ENCODE peak calls at places on chromosome 1, in eight cellular contexts. One of them, this sample, is unnamed.

GRCh38 chr1:75730432-75730831 is 5.9 kb downstream of the ACADM start:
- DNase-seq in progenitor cell of endocrine pancreas: no peak
- DNase-seq in choroid plexus epithelial cell: no peak
- DNase-seq in WTC11: no peak
- DNase-seq in IMR-90: no peak
- DNase-seq in mammary epithelial cell: no peak
- DNase-seq in AG04450: no peak
- DNase-seq in endothelial cell: no peak
- DNase-seq in this sample: no peak

GRCh38 chr1:111878649-111879048 is 110.8 kb downstream of the KCND3 start:
- DNase-seq in choroid plexus epithelial cell: no peak
- DNase-seq in AG04450: no peak
- DNase-seq in mammary epithelial cell: peak; percentile 60
- DNase-seq in progenitor cell of endocrine pancreas: no peak
- DNase-seq in WTC11: no peak
- DNase-seq in IMR-90: no peak
- DNase-seq in endothelial cell: no peak
- DNase-seq in this sample: no peak

GRCh38 chr1:201870397-201870796 is 18.3 kb upstream of the SHISA4 start:
- DNase-seq in IMR-90: peak; percentile 94
- DNase-seq in mammary epithelial cell: no peak
- DNase-seq in choroid plexus epithelial cell: no peak
- DNase-seq in AG04450: peak; percentile 55
- DNase-seq in WTC11: no peak
- DNase-seq in endothelial cell: no peak
- DNase-seq in progenitor cell of endocrine pancreas: no peak
- DNase-seq in this sample: no peak

GRCh38 chr1:77282866-77283539 is 1.2 kb downstream of the AK5 start:
- DNase-seq in choroid plexus epithelial cell: no peak
- DNase-seq in progenitor cell of endocrine pancreas: peak; percentile 12
- DNase-seq in WTC11: peak; percentile 73
- DNase-seq in AG04450: no peak
- DNase-seq in IMR-90: peak; percentile 5
- DNase-seq in mammary epithelial cell: no peak
- DNase-seq in endothelial cell: peak; percentile 10
- DNase-seq in this sample: no peak

GRCh38 chr1:165073402-165074007 is 283.0 kb downstream of the LMX1A start:
- DNase-seq in choroid plexus epithelial cell: peak; percentile 82
- DNase-seq in AG04450: peak; percentile 11
- DNase-seq in endothelial cell: peak; percentile 22
- DNase-seq in progenitor cell of endocrine pancreas: no peak
- DNase-seq in WTC11: no peak
- DNase-seq in IMR-90: peak; percentile 56
- DNase-seq in mammary epithelial cell: peak; percentile 35
- DNase-seq in this sample: peak; percentile 20

GRCh38 chr1:203150511-203151297 is 23.2 kb downstream of the ADORA1 start:
- DNase-seq in AG04450: no peak
- DNase-seq in WTC11: no peak
- DNase-seq in IMR-90: no peak
- DNase-seq in progenitor cell of endocrine pancreas: no peak
- DNase-seq in choroid plexus epithelial cell: no peak
- DNase-seq in mammary epithelial cell: no peak
- DNase-seq in endothelial cell: no peak
- DNase-seq in this sample: no peak

GRCh38 chr1:55192093-55192492 is 23.1 kb downstream of the USP24 start:
- DNase-seq in progenitor cell of endocrine pancreas: no peak
- DNase-seq in IMR-90: no peak
- DNase-seq in endothelial cell: no peak
- DNase-seq in mammary epithelial cell: no peak
- DNase-seq in AG04450: no peak
- DNase-seq in choroid plexus epithelial cell: no peak
- DNase-seq in WTC11: no peak
- DNase-seq in this sample: no peak

GRCh38 chr1:92749024-92749634 is 35.8 kb downstream of the EVI5 start:
- DNase-seq in progenitor cell of endocrine pancreas: no peak
- DNase-seq in AG04450: no peak
- DNase-seq in mammary epithelial cell: peak; percentile 54
- DNase-seq in endothelial cell: no peak
- DNase-seq in IMR-90: peak; percentile 75
- DNase-seq in WTC11: peak; percentile 26
- DNase-seq in choroid plexus epithelial cell: peak; percentile 86
- DNase-seq in this sample: no peak

GRCh38 chr1:56063461-56063860 is 515.9 kb downstream of the PLPP3 start:
- DNase-seq in endothelial cell: no peak
- DNase-seq in WTC11: no peak
- DNase-seq in progenitor cell of endocrine pancreas: no peak
- DNase-seq in IMR-90: no peak
- DNase-seq in AG04450: no peak
- DNase-seq in choroid plexus epithelial cell: no peak
- DNase-seq in mammary epithelial cell: peak; percentile 54
- DNase-seq in this sample: no peak

GRCh38 chr1:121522061-121522759 is 337.4 kb downstream of the SRGAP2C start:
- DNase-seq in mammary epithelial cell: no peak
- DNase-seq in AG04450: no peak
- DNase-seq in progenitor cell of endocrine pancreas: no peak
- DNase-seq in IMR-90: no peak
- DNase-seq in choroid plexus epithelial cell: no peak
- DNase-seq in endothelial cell: no peak
- DNase-seq in WTC11: no peak
- DNase-seq in this sample: no peak

GRCh38 chr1:52423771-52424170 is 19.4 kb downstream of the PRPF38A start:
- DNase-seq in endothelial cell: no peak
- DNase-seq in choroid plexus epithelial cell: no peak
- DNase-seq in IMR-90: no peak
- DNase-seq in mammary epithelial cell: no peak
- DNase-seq in WTC11: no peak
- DNase-seq in AG04450: no peak
- DNase-seq in progenitor cell of endocrine pancreas: no peak
- DNase-seq in this sample: no peak

GRCh38 chr1:8879348-8880067 is 1.0 kb upstream of the ENO1 start:
- DNase-seq in AG04450: no peak
- DNase-seq in WTC11: no peak
- DNase-seq in IMR-90: no peak
- DNase-seq in choroid plexus epithelial cell: peak; percentile 50
- DNase-seq in endothelial cell: no peak
- DNase-seq in progenitor cell of endocrine pancreas: no peak
- DNase-seq in mammary epithelial cell: no peak
- DNase-seq in this sample: no peak

GRCh38 chr1:205124726-205125125 is 2.9 kb upstream of the RBBP5 start:
- DNase-seq in WTC11: no peak
- DNase-seq in mammary epithelial cell: no peak
- DNase-seq in progenitor cell of endocrine pancreas: no peak
- DNase-seq in choroid plexus epithelial cell: no peak
- DNase-seq in IMR-90: no peak
- DNase-seq in endothelial cell: no peak
- DNase-seq in AG04450: no peak
- DNase-seq in this sample: no peak

GRCh38 chr1:171251741-171252300 is 3.5 kb downstream of the FMO1 start:
- DNase-seq in IMR-90: peak; percentile 33
- DNase-seq in choroid plexus epithelial cell: peak; percentile 62
- DNase-seq in progenitor cell of endocrine pancreas: peak; percentile 33
- DNase-seq in WTC11: peak; percentile 44
- DNase-seq in endothelial cell: peak; percentile 52
- DNase-seq in mammary epithelial cell: no peak
- DNase-seq in AG04450: no peak
- DNase-seq in this sample: peak; percentile 59

GRCh38 chr1:219710529-219711194 is 97.8 kb upstream of the ZC3H11B start:
- DNase-seq in mammary epithelial cell: peak; percentile 94
- DNase-seq in progenitor cell of endocrine pancreas: no peak
- DNase-seq in choroid plexus epithelial cell: peak; percentile 93
- DNase-seq in endothelial cell: no peak
- DNase-seq in WTC11: no peak
- DNase-seq in AG04450: peak; percentile 58
- DNase-seq in IMR-90: peak; percentile 84
- DNase-seq in this sample: no peak

GRCh38 chr1:96388421-96389310 is 332.9 kb upstream of the PTBP2 start:
- DNase-seq in choroid plexus epithelial cell: peak; percentile 79
- DNase-seq in endothelial cell: no peak
- DNase-seq in mammary epithelial cell: no peak
- DNase-seq in IMR-90: peak; percentile 87
- DNase-seq in AG04450: peak; percentile 45
- DNase-seq in progenitor cell of endocrine pancreas: no peak
- DNase-seq in WTC11: no peak
- DNase-seq in this sample: no peak

GRCh38 chr1:248622491-248623106 is 12.3 kb downstream of the OR2T11 start:
- DNase-seq in progenitor cell of endocrine pancreas: no peak
- DNase-seq in mammary epithelial cell: peak; percentile 11
- DNase-seq in AG04450: no peak
- DNase-seq in IMR-90: peak; percentile 0
- DNase-seq in endothelial cell: no peak
- DNase-seq in choroid plexus epithelial cell: peak; percentile 21
- DNase-seq in WTC11: no peak
- DNase-seq in this sample: no peak

GRCh38 chr1:67213164-67213563 is 46.9 kb downstream of the IL23R start:
- DNase-seq in mammary epithelial cell: no peak
- DNase-seq in AG04450: no peak
- DNase-seq in progenitor cell of endocrine pancreas: no peak
- DNase-seq in WTC11: peak; percentile 17
- DNase-seq in choroid plexus epithelial cell: peak; percentile 52
- DNase-seq in endothelial cell: peak; percentile 17
- DNase-seq in IMR-90: peak; percentile 17
- DNase-seq in this sample: no peak

GRCh38 chr1:67211589-67212563 is 45.6 kb downstream of the IL23R start:
- DNase-seq in endothelial cell: peak; percentile 42
- DNase-seq in progenitor cell of endocrine pancreas: peak; percentile 12
- DNase-seq in choroid plexus epithelial cell: peak; percentile 63
- DNase-seq in IMR-90: peak; percentile 34
- DNase-seq in WTC11: peak; percentile 28
- DNase-seq in mammary epithelial cell: no peak
- DNase-seq in AG04450: no peak
- DNase-seq in this sample: peak; percentile 27

GRCh38 chr1:67213948-67214347 is 47.7 kb downstream of the IL23R start:
- DNase-seq in endothelial cell: no peak
- DNase-seq in mammary epithelial cell: no peak
- DNase-seq in AG04450: no peak
- DNase-seq in WTC11: no peak
- DNase-seq in choroid plexus epithelial cell: no peak
- DNase-seq in progenitor cell of endocrine pancreas: no peak
- DNase-seq in IMR-90: no peak
- DNase-seq in this sample: no peak

GRCh38 chr1:67214420-67215174 is 48.3 kb downstream of the IL23R start:
- DNase-seq in progenitor cell of endocrine pancreas: no peak
- DNase-seq in choroid plexus epithelial cell: peak; percentile 62
- DNase-seq in endothelial cell: peak; percentile 48
- DNase-seq in WTC11: peak; percentile 29
- DNase-seq in AG04450: no peak
- DNase-seq in mammary epithelial cell: peak; percentile 38
- DNase-seq in IMR-90: peak; percentile 29
- DNase-seq in this sample: peak; percentile 30
- TF ChIP-seq CTCF in progenitor cell of endocrine pancreas: peak; percentile 78
- TF ChIP-seq CTCF in choroid plexus epithelial cell: peak; percentile 77
- TF ChIP-seq CTCF in endothelial cell: peak; percentile 67
- TF ChIP-seq CTCF in WTC11: no peak
- TF ChIP-seq CTCF in AG04450: peak; percentile 73
- TF ChIP-seq CTCF in mammary epithelial cell: peak; percentile 54
- TF ChIP-seq CTCF in IMR-90: peak; percentile 55
- TF ChIP-seq CTCF in this sample: peak; percentile 72

GRCh38 chr1:182279724-182280506 is 111.7 kb downstream of the GLUL start:
- DNase-seq in mammary epithelial cell: no peak
- DNase-seq in IMR-90: no peak
- DNase-seq in choroid plexus epithelial cell: no peak
- DNase-seq in progenitor cell of endocrine pancreas: peak; percentile 18
- DNase-seq in AG04450: no peak
- DNase-seq in WTC11: no peak
- DNase-seq in endothelial cell: peak; percentile 38
- DNase-seq in this sample: peak; percentile 53
- TF ChIP-seq CTCF in mammary epithelial cell: no peak
- TF ChIP-seq CTCF in IMR-90: no peak
- TF ChIP-seq CTCF in choroid plexus epithelial cell: no peak
- TF ChIP-seq CTCF in progenitor cell of endocrine pancreas: no peak
- TF ChIP-seq CTCF in AG04450: no peak
- TF ChIP-seq CTCF in WTC11: no peak
- TF ChIP-seq CTCF in endothelial cell: no peak
- TF ChIP-seq CTCF in this sample: no peak

GRCh38 chr1:16205891-16206546 is 6.4 kb downstream of the ARHGEF19 start:
- DNase-seq in WTC11: no peak
- DNase-seq in endothelial cell: no peak
- DNase-seq in mammary epithelial cell: no peak
- DNase-seq in AG04450: no peak
- DNase-seq in progenitor cell of endocrine pancreas: no peak
- DNase-seq in choroid plexus epithelial cell: no peak
- DNase-seq in IMR-90: no peak
- DNase-seq in this sample: no peak

GRCh38 chr1:16206547-16207317 is 5.7 kb downstream of the ARHGEF19 start:
- DNase-seq in progenitor cell of endocrine pancreas: peak; percentile 75
- DNase-seq in WTC11: peak; percentile 99
- DNase-seq in mammary epithelial cell: peak; percentile 91
- DNase-seq in choroid plexus epithelial cell: peak; percentile 99
- DNase-seq in AG04450: peak; percentile 97
- DNase-seq in IMR-90: peak; percentile 98
- DNase-seq in endothelial cell: peak; percentile 92
- DNase-seq in this sample: peak; percentile 94

GRCh38 chr1:16204634-16205332 is 7.7 kb downstream of the ARHGEF19 start:
- DNase-seq in AG04450: no peak
- DNase-seq in endothelial cell: peak; percentile 55
- DNase-seq in IMR-90: no peak
- DNase-seq in WTC11: peak; percentile 74
- DNase-seq in mammary epithelial cell: no peak
- DNase-seq in choroid plexus epithelial cell: peak; percentile 47
- DNase-seq in progenitor cell of endocrine pancreas: no peak
- DNase-seq in this sample: no peak

GRCh38 chr1:16204216-16204615 is 8.2 kb downstream of the ARHGEF19 start:
- DNase-seq in WTC11: no peak
- DNase-seq in AG04450: no peak
- DNase-seq in endothelial cell: no peak
- DNase-seq in progenitor cell of endocrine pancreas: no peak
- DNase-seq in IMR-90: no peak
- DNase-seq in choroid plexus epithelial cell: no peak
- DNase-seq in mammary epithelial cell: no peak
- DNase-seq in this sample: no peak

GRCh38 chr1:16205333-16205671 is 7.2 kb downstream of the ARHGEF19 start:
- DNase-seq in IMR-90: no peak
- DNase-seq in AG04450: no peak
- DNase-seq in WTC11: no peak
- DNase-seq in endothelial cell: no peak
- DNase-seq in mammary epithelial cell: no peak
- DNase-seq in choroid plexus epithelial cell: no peak
- DNase-seq in progenitor cell of endocrine pancreas: no peak
- DNase-seq in this sample: no peak
- TF ChIP-seq CTCF in IMR-90: no peak
- TF ChIP-seq CTCF in AG04450: no peak
- TF ChIP-seq CTCF in WTC11: no peak
- TF ChIP-seq CTCF in endothelial cell: no peak
- TF ChIP-seq CTCF in mammary epithelial cell: no peak
- TF ChIP-seq CTCF in choroid plexus epithelial cell: no peak
- TF ChIP-seq CTCF in progenitor cell of endocrine pancreas: no peak
- TF ChIP-seq CTCF in this sample: peak; percentile 4

DNA sequence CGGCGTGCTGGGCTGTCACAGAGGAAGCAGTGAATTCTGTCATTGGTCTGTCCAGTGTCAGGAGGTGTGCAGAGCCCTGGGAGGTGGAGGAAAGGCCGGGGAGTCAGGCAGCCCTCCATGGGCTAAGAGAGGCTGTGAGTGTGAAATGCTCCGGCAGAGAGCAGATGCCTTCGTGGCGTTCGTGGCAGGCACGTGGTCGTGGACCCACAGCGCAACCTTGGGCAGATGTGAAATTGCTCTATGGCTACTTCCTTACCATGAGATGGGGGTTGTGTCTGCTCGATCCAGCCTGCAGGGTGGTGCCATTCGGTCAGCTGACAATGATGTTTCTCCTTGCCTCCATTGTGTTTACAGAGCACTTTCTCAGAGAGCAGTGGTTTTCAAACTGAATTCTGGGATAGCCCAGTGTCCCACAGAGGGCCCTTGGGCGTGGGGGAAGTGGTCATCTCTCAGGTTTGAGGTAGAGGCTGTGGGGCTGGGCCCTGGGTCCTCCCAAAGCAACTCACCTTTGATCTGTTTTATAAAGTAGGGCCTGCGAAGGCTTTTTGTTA is 27.9 kb downstream of the TNFRSF1B start:
- DNase-seq in mammary epithelial cell: no peak
- DNase-seq in AG04450: no peak
- DNase-seq in choroid plexus epithelial cell: no peak
- DNase-seq in progenitor cell of endocrine pancreas: no peak
- DNase-seq in endothelial cell: no peak
- DNase-seq in IMR-90: no peak
- DNase-seq in WTC11: no peak
- DNase-seq in this sample: no peak
- TF ChIP-seq CTCF in mammary epithelial cell: no peak
- TF ChIP-seq CTCF in AG04450: no peak
- TF ChIP-seq CTCF in choroid plexus epithelial cell: no peak
- TF ChIP-seq CTCF in progenitor cell of endocrine pancreas: no peak
- TF ChIP-seq CTCF in endothelial cell: no peak
- TF ChIP-seq CTCF in IMR-90: no peak
- TF ChIP-seq CTCF in WTC11: no peak
- TF ChIP-seq CTCF in this sample: no peak